ENCODE peak calls at places on chromosome 19, in four cellular contexts. R is astrocyte of the cerebellum, S is brain microvascular endothelial cell, V is cardiac muscle cell. A is an unnamed sample.

GRCh38 chr19:10946964-10947657 is 13.7 kb upstream of the SMARCA4 start:
- DNase-seq in R (peak; percentile 62), S (no peak), V (peak; percentile 77), A (peak; percentile 76)

GRCh38 chr19:40701758-40702157 is 11.3 kb upstream of the NUMBL start:
- DNase-seq in R (no peak), S (no peak), V (no peak), A (no peak)

GRCh38 chr19:12140545-12141404 is 625 bp upstream of the ZNF20 start:
- DNase-seq in R (peak; percentile 55), S (peak; percentile 70), V (peak; percentile 89), A (no peak)

GRCh38 chr19:17209126-17210036 is 5.8 kb upstream of the USE1 start:
- DNase-seq in R (no peak), S (no peak), V (peak; percentile 34), A (no peak)

GRCh38 chr19:33205531-33206260 is 11.6 kb downstream of the LRP3 start:
- DNase-seq in R (no peak), S (no peak), V (no peak), A (no peak)

GRCh38 chr19:45103200-45103624 is 10.2 kb downstream of the PPP1R37 start:
- DNase-seq in R (no peak), S (no peak), V (peak; percentile 21), A (no peak)

GRCh38 chr19:23526302-23526701 is 131.0 kb upstream of the ZNF91 start:
- DNase-seq in R (no peak), S (no peak), V (no peak), A (no peak)

GRCh38 chr19:46487178-46487801 is 8.4 kb downstream of the PNMA8B start:
- DNase-seq in R (no peak), S (no peak), V (no peak), A (no peak)

GRCh38 chr19:1875646-1876493 is 9.4 kb downstream of the ABHD17A start:
- DNase-seq in R (peak; percentile 46), S (peak; percentile 74), V (peak; percentile 93), A (no peak)

GRCh38 chr19:56383826-56384605 is 9.3 kb downstream of the ZNF582 start:
- DNase-seq in R (no peak), S (peak; percentile 24), V (no peak), A (no peak)

GRCh38 chr19:46453661-46454060 is 17.7 kb downstream of the PNMA8A start:
- DNase-seq in R (no peak), S (no peak), V (no peak), A (no peak)

GRCh38 chr19:42422092-42422575 is 5.1 kb downstream of the LIPE start:
- DNase-seq in R (no peak), S (no peak), V (no peak), A (no peak)

GRCh38 chr19:42421101-42421500 is 6.1 kb downstream of the LIPE start:
- DNase-seq in R (no peak), S (no peak), V (no peak), A (no peak)

GRCh38 chr19:42420055-42420544 is 7.1 kb downstream of the LIPE start:
- DNase-seq in R (no peak), S (peak; percentile 44), V (peak; percentile 51), A (no peak)

GRCh38 chr19:42422576-42423461 is 4.4 kb downstream of the LIPE start:
- DNase-seq in R (no peak), S (no peak), V (no peak), A (no peak)

DNA sequence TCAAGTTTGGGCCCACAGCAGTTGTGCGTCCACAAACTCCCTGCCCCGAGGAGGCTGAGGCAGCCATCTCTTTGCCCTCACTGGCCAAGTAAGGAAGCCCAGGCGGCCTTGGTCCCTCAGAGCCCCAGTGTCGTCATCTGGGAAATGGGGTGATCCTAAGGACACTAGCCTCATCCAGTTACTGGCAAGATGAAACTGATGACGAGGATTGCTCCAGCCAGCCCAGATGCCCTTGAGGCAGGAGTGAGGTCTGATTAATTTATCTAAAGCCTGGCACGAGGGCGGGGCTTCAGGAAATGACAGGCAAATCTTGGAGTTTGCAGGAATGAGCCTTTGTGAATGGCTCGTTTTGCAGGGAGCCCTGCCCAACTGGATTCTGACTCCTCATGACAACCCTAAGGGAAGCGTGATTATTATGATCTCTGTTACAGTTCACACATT is 5.6 kb downstream of the LIPE start:
- DNase-seq in R (no peak), S (no peak), V (no peak), A (no peak)
- H3K4me3 ChIP-seq in R (no peak overlapping the region), S (no peak overlapping the region), V (no peak overlapping the region), A (no peak overlapping the region)

DNA sequence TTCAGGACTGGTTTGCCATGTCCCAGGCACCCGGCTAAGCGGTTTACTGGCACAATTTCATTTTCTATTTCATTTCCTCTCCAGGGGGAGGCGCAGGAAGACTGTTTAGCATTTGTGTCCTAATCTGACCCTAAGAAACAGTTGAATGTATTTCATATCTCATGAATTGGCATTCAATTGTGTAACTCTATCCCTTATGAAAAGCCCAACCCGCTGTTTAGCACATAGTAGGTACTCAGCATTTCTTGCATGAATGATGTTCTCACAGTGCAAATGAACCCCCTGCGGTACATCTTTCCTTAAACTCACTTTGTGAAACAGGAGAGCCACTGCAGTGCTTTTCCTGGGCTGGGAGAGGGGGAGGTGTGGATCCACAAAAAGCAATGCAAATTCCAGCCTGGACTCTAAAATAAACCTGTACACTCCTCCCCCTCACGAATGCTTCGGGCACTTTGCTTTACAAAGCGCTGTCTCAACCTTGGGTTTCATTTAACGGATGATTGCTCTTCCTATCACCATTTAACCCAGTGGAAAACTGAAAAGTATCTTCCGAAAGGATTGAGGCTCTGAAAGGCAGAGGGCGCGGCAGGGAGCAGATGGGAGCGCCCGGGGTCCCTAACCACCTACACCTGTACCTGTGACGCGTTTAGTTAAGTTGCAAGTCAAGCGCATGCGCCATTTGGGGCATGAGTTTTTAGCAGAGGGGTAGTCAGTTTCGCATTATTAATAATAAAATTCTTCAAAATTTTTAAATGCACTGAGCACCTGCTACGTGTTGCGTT is 1.2 kb upstream of the EEF2 start:
- DNase-seq in R (no peak), S (peak; percentile 68), V (peak; percentile 87), A (no peak)
- TF ChIP-seq CTCF in R (peak; percentile 60), S (peak; percentile 64), V (peak; percentile 59), A (peak; percentile 61)

GRCh38 chr19:4278926-4279529 is at the start of gene SHD:
- DNase-seq in R (no peak), S (no peak), V (no peak), A (no peak)
- H3K4me3 ChIP-seq in R (peak within 1 kb of the TSS; percentile 23), S (no peak within 1 kb of the TSS), V (peak within 1 kb of the TSS; percentile 90), A (no peak within 1 kb of the TSS)

GRCh38 chr19:54136864-54137113 is 773 bp upstream of the CNOT3 start:
- DNase-seq in R (no peak), S (no peak), V (no peak), A (no peak)
- TF ChIP-seq CTCF in R (no peak), S (no peak), V (no peak), A (no peak)

GRCh38 chr19:13887529-13887928 is 10.6 kb downstream of the NANOS3 start:
- DNase-seq in R (no peak), S (no peak), V (peak; percentile 36), A (no peak)

GRCh38 chr19:13884726-13885591 is 8.0 kb downstream of the NANOS3 start:
- DNase-seq in R (no peak), S (no peak), V (no peak), A (no peak)

GRCh38 chr19:13887039-13887438 is 10.1 kb downstream of the NANOS3 start:
- DNase-seq in R (no peak), S (no peak), V (no peak), A (no peak)

GRCh38 chr19:13883665-13884064 is 6.7 kb downstream of the NANOS3 start:
- DNase-seq in R (no peak), S (no peak), V (no peak), A (no peak)

GRCh38 chr19:13885826-13886365 is 9.0 kb downstream of the NANOS3 start:
- DNase-seq in R (no peak), S (no peak), V (no peak), A (no peak)
- H3K4me3 ChIP-seq in R (no peak overlapping the region), S (no peak overlapping the region), V (no peak overlapping the region), A (no peak overlapping the region)

GRCh38 chr19:843836-844299 is 3.1 kb downstream of the PRTN3 start:
- DNase-seq in R (no peak), S (no peak), V (no peak), A (no peak)

GRCh38 chr19:845707-846481 is 5.1 kb downstream of the PRTN3 start:
- DNase-seq in R (no peak), S (no peak), V (no peak), A (no peak)

GRCh38 chr19:840519-841206 is at the start of gene PRTN3:
- DNase-seq in R (no peak), S (no peak), V (no peak), A (no peak)

GRCh38 chr19:844300-844971 is 3.6 kb downstream of the PRTN3 start:
- DNase-seq in R (no peak), S (no peak), V (no peak), A (no peak)

DNA sequence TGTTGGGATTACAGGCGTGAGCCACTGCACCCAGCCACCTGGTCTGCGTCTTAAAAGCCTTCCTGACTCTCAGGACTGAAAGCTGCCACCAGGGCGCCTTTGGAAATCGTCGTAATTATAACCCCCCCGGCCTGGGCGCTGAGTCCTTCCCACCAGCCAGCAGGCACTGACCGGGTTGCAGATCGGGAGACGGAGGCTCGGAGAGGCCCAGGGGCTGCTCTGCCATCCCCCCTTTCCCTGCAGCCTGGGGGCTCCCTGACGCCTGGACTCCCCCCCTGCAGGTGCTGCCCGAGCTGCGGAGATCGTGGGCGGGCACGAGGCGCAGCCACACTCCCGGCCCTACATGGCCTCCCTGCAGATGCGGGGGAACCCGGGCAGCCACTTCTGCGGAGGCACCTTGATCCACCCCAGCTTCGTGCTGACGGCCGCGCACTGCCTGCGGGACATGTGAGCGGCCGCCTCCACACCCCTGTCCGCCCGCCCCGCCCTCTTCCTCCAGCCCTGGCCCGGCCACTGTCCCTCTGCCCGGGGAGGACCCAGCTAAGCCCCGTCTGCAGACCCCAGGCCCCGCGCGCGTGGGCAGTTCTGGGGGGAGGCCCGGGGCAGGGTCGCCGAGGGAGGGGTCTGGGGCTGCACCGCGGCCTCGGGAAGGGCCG is 2.5 kb downstream of the PRTN3 start:
- DNase-seq in R (no peak), S (no peak), V (no peak), A (no peak)
- TF ChIP-seq CTCF in R (no peak), S (peak; percentile 33), V (no peak), A (no peak)

GRCh38 chr19:38734176-38734425 is 10.2 kb downstream of the CAPN12 start:
- DNase-seq in R (no peak), S (no peak), V (no peak), A (no peak)
- H3K4me3 ChIP-seq in R (no peak overlapping the region), S (no peak overlapping the region), V (no peak overlapping the region), A (peak overlapping the region; percentile 68)

DNA sequence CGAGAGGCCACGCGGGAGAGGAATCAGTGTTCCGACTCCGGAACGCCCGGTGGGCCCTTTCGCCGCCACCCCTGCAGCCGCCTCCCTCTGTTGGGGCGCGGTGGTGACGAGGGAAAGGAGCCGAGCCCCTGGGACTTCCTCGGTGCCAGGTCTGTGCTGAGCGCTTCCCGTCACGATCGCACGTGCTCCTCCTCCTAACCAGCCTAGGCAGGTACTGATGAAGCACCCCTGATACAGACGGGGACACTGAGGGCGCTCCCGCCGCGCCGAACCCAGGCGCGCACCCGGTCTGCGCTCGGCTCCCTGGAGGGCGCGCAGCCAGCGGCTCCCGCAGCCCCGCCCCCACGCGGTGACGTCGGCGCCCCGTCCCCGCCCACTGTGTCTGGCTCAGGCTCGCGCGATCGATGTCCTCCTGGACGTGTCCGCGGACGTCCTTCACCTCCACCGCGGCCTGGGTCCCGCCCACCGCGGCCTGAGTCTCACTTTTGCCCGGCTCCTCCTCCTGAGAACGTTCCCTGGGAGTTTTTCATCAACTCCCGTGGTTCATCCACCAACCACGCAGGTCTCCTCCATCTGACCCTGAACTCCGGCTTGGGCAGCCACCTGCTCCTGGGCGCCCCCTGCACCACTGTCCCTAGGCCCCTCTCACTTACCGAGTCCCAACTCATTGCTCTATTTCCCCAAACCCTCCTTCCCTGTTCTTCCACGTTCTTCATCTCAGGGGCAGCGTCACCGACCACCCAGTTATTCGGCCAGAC is 2.6 kb upstream of the KLK15 start:
- DNase-seq in R (no peak), S (peak; percentile 50), V (peak; percentile 67), A (no peak)
- TF ChIP-seq CTCF in R (no peak), S (no peak), V (no peak), A (no peak)